ENCODE peak calls at places on chromosome 5, in four cellular contexts. J is GM12865, L is OCI-LY7, N is sigmoid colon. P is an unnamed sample.

GRCh38 chr5:167699434-167699833 is 592.0 kb upstream of the WWC1 start:
- DNase-seq in J (no peak), L (no peak), N (no peak), P (no peak)

GRCh38 chr5:165333623-165334022 is 1828.2 kb downstream of the MAT2B start:
- DNase-seq in J (no peak), L (no peak), N (no peak), P (no peak)

GRCh38 chr5:10461904-10462542 is 20.3 kb downstream of the ROPN1L start:
- DNase-seq in J (no peak), L (no peak), N (no peak), P (no peak)

GRCh38 chr5:107779472-107779871 is 108.7 kb upstream of the EFNA5 start:
- DNase-seq in J (no peak), L (no peak), N (no peak), P (no peak)

GRCh38 chr5:7754997-7755596 is 95.8 kb downstream of the CFAP90 start:
- DNase-seq in J (peak), L (peak), N (no peak), P (peak)

GRCh38 chr5:161850491-161850890 is 2.6 kb downstream of the GABRA1 start:
- DNase-seq in J (no peak), L (no peak), N (no peak), P (no peak)

GRCh38 chr5:133801955-133802751 is 166.3 kb downstream of the C5orf15 start:
- DNase-seq in J (no peak), L (no peak), N (no peak), P (no peak)

GRCh38 chr5:33043598-33043997 is 332.5 kb downstream of the NPR3 start:
- DNase-seq in J (no peak), L (no peak), N (no peak), P (no peak)

GRCh38 chr5:159045165-159045811 is 54.4 kb downstream of the EBF1 start:
- DNase-seq in J (no peak), L (no peak), N (no peak), P (no peak)

GRCh38 chr5:159050408-159051091 is 49.2 kb downstream of the EBF1 start:
- DNase-seq in J (peak), L (peak), N (no peak), P (no peak)

GRCh38 chr5:159047081-159047480 is 52.6 kb downstream of the EBF1 start:
- DNase-seq in J (no peak), L (no peak), N (no peak), P (no peak)

GRCh38 chr5:159049844-159050318 is 49.8 kb downstream of the EBF1 start:
- DNase-seq in J (peak), L (peak), N (no peak), P (no peak)

DNA sequence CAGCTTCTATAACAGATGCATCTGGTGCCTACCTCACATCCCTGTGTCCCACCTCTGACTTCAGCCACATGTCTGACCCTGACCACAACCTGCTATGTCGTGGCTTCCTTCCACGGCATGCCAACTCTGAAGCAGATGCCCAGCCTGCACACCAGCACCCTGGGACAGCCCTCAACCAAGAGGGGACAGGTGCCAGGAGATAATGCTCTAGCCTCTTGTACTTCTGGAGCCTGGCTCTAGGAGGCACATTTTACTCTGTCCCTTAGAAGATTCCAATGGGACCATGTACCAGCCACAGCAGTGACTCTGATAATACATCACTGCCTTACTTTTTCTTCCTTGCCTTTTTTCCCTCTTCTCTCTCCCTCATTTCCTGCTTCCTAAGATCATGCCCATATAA is 51.4 kb downstream of the EBF1 start:
- DNase-seq in J (no peak), L (no peak), N (no peak), P (no peak)
- TF ChIP-seq CTCF in J (no peak), L (peak), N (no peak), P (no peak)

DNA sequence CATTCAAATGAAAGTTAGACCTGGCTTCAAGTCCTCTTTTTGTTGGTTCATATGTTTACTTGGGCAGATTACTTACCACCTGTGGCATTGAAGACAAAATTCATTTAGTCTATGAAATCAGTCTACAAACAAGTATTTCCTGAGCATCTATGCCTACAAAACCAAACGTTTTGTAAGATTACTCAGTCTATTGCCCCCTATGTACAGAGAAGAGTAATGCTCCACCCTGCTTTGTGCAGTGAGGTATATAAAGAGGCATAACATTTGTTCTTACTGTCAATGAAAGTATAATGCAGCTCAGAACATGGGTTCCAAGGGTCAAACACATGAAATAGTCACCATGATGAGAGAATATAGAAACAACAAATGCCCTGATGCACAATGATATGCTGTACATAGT is 580.7 kb downstream of the KIF4B start:
- DNase-seq in J (no peak), L (no peak), N (no peak), P (no peak)
- TF ChIP-seq CTCF in J (no peak), L (peak), N (no peak), P (no peak)

DNA sequence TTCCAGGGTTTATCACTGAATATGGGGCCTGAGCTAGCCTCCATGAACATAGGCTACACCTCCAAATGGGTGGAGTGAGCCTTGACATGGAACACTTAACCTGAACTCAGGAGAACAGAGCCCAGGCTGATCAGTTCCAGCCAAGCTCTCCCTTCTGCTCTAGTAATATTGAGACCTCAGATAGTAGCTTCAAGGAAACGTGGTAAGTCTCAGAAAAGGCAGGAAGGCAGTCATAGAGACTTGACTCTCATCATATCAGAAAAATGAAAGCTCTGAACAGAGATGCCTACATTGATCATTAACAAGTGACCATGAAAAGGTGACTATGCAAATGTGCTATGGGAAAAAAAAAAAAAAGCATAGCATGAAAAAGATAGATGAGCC is 40.5 kb upstream of the MYO10 start:
- DNase-seq in J (peak), L (no peak), N (no peak), P (no peak)
- TF ChIP-seq CTCF in J (no peak), L (no peak), N (no peak), P (no peak)

GRCh38 chr5:22431840-22432239 is 421.3 kb downstream of the CDH12 start:
- DNase-seq in J (no peak), L (no peak), N (no peak), P (no peak)

GRCh38 chr5:22431406-22431805 is 421.7 kb downstream of the CDH12 start:
- DNase-seq in J (no peak), L (no peak), N (no peak), P (no peak)
- TF ChIP-seq CTCF in J (no peak), L (no peak), N (no peak), P (no peak)

GRCh38 chr5:82365026-82365425 is 86.9 kb upstream of the RPS23 start:
- DNase-seq in J (no peak), L (no peak), N (no peak), P (no peak)

GRCh38 chr5:82363524-82363923 is 85.4 kb upstream of the RPS23 start:
- DNase-seq in J (no peak), L (no peak), N (no peak), P (no peak)

GRCh38 chr5:82365744-82366228 is 87.6 kb upstream of the RPS23 start:
- DNase-seq in J (peak), L (no peak), N (no peak), P (no peak)

GRCh38 chr5:82367930-82368329 is 89.8 kb upstream of the RPS23 start:
- DNase-seq in J (no peak), L (no peak), N (no peak), P (no peak)

DNA sequence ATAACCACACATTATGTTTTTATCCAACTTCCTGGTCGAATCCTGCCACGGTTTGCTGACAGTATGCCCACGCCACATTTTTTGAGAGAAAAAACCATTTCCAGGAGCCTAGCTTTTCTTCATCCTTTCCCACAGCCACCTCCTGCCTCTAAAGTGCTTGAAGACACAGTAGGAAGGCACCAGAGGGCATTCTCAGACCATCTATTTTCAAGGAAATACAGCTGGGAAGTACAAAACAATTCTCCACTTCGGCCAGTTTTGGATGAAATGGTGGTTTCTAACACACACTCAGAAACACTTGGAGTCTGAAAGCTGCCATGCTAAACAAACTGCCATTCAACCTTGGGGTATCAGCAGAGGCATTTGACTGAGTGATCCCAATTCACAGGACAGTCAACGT is 86.3 kb upstream of the RPS23 start:
- DNase-seq in J (no peak), L (no peak), N (no peak), P (no peak)
- TF ChIP-seq CTCF in J (no peak), L (no peak), N (no peak), P (peak)

DNA sequence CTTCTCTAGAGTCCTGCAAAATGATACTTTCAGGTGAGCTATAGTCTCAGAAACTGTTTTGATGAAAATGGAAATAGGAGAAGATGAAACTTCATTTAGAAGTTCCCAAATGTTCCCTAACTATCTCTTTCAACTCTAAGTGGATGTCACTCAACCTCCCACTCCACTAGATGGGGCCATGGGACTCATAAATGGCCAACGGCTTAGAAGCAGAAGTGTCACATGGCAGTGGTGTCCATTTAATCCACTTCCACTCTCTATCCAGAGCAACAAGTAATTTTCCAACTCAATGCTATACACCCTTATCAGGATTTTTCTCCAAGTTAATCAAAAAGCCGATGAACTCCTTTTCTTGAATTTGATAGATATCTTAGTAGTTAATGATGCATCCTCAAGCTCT is 295.7 kb downstream of the EDIL3 start:
- DNase-seq in J (peak), L (peak), N (no peak), P (no peak)
- TF ChIP-seq CTCF in J (peak), L (peak), N (no peak), P (peak)

GRCh38 chr5:38921174-38921573 is 75.4 kb downstream of the OSMR start:
- DNase-seq in J (no peak), L (no peak), N (no peak), P (no peak)
- TF ChIP-seq CTCF in J (no peak), L (no peak), N (no peak), P (no peak)

GRCh38 chr5:147101654-147102053 is 133.2 kb upstream of the STK32A start:
- DNase-seq in J (no peak), L (no peak), N (no peak), P (no peak)

GRCh38 chr5:147093138-147093537 is 141.7 kb upstream of the STK32A start:
- DNase-seq in J (no peak), L (no peak), N (no peak), P (no peak)

GRCh38 chr5:147095740-147096139 is 139.1 kb upstream of the STK32A start:
- DNase-seq in J (no peak), L (no peak), N (no peak), P (no peak)

GRCh38 chr5:147098233-147098790 is 136.5 kb upstream of the STK32A start:
- DNase-seq in J (peak), L (peak), N (no peak), P (peak)
- TF ChIP-seq CTCF in J (peak), L (peak), N (no peak), P (peak)

P was measured in D721Med.